ENCODE peak calls at places on chromosomes 2 and 18, in five cellular contexts. M is IMR-90, B is neural progenitor cell, T is PC-9, K is MM.1S. L is an unnamed sample.

GRCh38 chr18:28087173-28087563 is 89.8 kb downstream of the CDH2 start:
- DNase-seq in M (no peak), B (no peak), T (no peak), K (no peak), L (no peak)

GRCh38 chr2:117771969-117772630 is 42.4 kb upstream of the DDX18 start:
- DNase-seq in M (peak), B (peak), T (no peak), K (peak), L (no peak)

GRCh38 chr18:69787825-69788547 is 159.7 kb downstream of the CD226 start:
- DNase-seq in M (peak), B (no peak), T (no peak), K (no peak), L (peak)

GRCh38 chr18:55552498-55553189 is 35.3 kb downstream of the TCF4 start:
- DNase-seq in M (peak), B (no peak), T (no peak), K (no peak), L (no peak)

GRCh38 chr2:12006841-12007240 is 260.4 kb downstream of the LPIN1 start:
- DNase-seq in M (peak), B (peak), T (peak), K (no peak), L (no peak)

GRCh38 chr18:44537521-44537920 is 143.2 kb upstream of the SETBP1 start:
- DNase-seq in M (peak), B (no peak), T (peak), K (no peak), L (peak)

GRCh38 chr2:204024906-204025475 is 88.4 kb downstream of the ICOS start:
- DNase-seq in M (no peak), B (no peak), T (no peak), K (no peak), L (no peak)

GRCh38 chr2:175373001-175373727 is 191.7 kb upstream of the ATP5MC3 start:
- DNase-seq in M (peak), B (no peak), T (no peak), K (no peak), L (no peak)

GRCh38 chr2:233977296-233977837 is 60.2 kb downstream of the TRPM8 start:
- DNase-seq in M (no peak), B (peak), T (no peak), K (no peak), L (no peak)

GRCh38 chr18:13371689-13372404 is 153.3 kb downstream of the LDLRAD4 start:
- DNase-seq in M (no peak), B (no peak), T (peak), K (peak), L (no peak)

GRCh38 chr2:150599889-150600288 is 112.4 kb upstream of the RND3 start:
- DNase-seq in M (no peak), B (no peak), T (no peak), K (no peak), L (no peak)
- TF ChIP-seq CTCF in M (no peak), B (no peak), T (no peak), K (peak), L (peak)

GRCh38 chr2:181372656-181373055 is 84.5 kb upstream of the ITGA4 start:
- DNase-seq in M (no peak), B (no peak), T (no peak), K (no peak), L (no peak)
- H3K27ac ChIP-seq in M (no peak), B (no peak), T (no peak), K (no peak), L (no peak)

GRCh38 chr18:52183107-52183506 is 156.9 kb upstream of the DCC start:
- DNase-seq in M (no peak), B (no peak), T (no peak), K (peak), L (no peak)
- H3K4me2 ChIP-seq in M (no peak), B (no peak), T (no peak), K (peak), L (no peak)

GRCh38 chr2:127084611-127085031 is 22.3 kb downstream of the BIN1 start:
- DNase-seq in M (no peak), B (no peak), T (no peak), K (no peak), L (no peak)

GRCh38 chr2:127085260-127085666 is 21.7 kb downstream of the BIN1 start:
- DNase-seq in M (peak), B (peak), T (peak), K (no peak), L (peak)

GRCh38 chr2:127081826-127082633 is 24.9 kb downstream of the BIN1 start:
- DNase-seq in M (peak), B (no peak), T (no peak), K (no peak), L (no peak)

GRCh38 chr2:127082974-127083373 is 24.0 kb downstream of the BIN1 start:
- DNase-seq in M (peak), B (no peak), T (no peak), K (no peak), L (no peak)

GRCh38 chr2:127083819-127084503 is 23.0 kb downstream of the BIN1 start:
- DNase-seq in M (peak), B (no peak), T (peak), K (no peak), L (peak)
- TF ChIP-seq CTCF in M (peak), B (no peak), T (peak), K (no peak), L (peak)

GRCh38 chr2:216849987-216850386 is 9.9 kb downstream of the TNP1 start:
- DNase-seq in M (no peak), B (no peak), T (peak), K (no peak), L (peak)
- H3K27ac ChIP-seq in M (no peak), B (no peak), T (no peak), K (no peak), L (no peak)

GRCh38 chr18:59272971-59273935 is at the start of gene RAX:
- DNase-seq in M (no peak), B (peak), T (no peak), K (no peak), L (no peak)
- H3K4me2 ChIP-seq in M (no peak), B (peak), T (no peak), K (peak), L (peak)

GRCh38 chr2:53740170-53740569 is 27.4 kb upstream of the CHAC2 start:
- DNase-seq in M (peak), B (peak), T (no peak), K (no peak), L (peak)
- TF ChIP-seq CTCF in M (peak), B (peak), T (peak), K (peak), L (peak)

L was measured in mammary epithelial cell.